ENCODE peak calls at places on chromosomes 4 and X, in ten cellular contexts. H is RWPE2, N is lower lobe of right lung, V is IMR-90, T is tibial artery, K is neural progenitor cell, P is colonic mucosa, M is lung, I is mammary epithelial cell, X is kidney. G is an unnamed sample.

GRCh38 chr4:7863911-7864681 is 75.6 kb downstream of the AFAP1 start:
- DNase-seq in H (no peak), N (no peak), V (peak), T (no peak), K (peak), P (no peak), M (no peak), I (peak), X (no peak), G (no peak)

GRCh38 chr4:109729155-109729562 is 711 bp downstream of the PLA2G12A start:
- DNase-seq in H (no peak), N (no peak), V (peak), T (no peak), K (peak), P (no peak), M (peak), I (peak), X (no peak), G (no peak)

GRCh38 chrX:130884627-130885026 is 18.4 kb downstream of the ENOX2 start:
- DNase-seq in H (no peak), N (no peak), V (no peak), T (no peak), K (no peak), P (no peak), M (no peak), I (no peak), X (no peak), G (no peak)

GRCh38 chrX:68945603-68946228 is 116.9 kb downstream of the EFNB1 start:
- DNase-seq in H (no peak), N (no peak), V (peak), T (no peak), K (no peak), P (peak), M (peak), I (no peak), X (no peak), G (peak)

GRCh38 chrX:111854778-111855490 is 21.0 kb upstream of the TRPC5OS start:
- DNase-seq in H (no peak), N (no peak), V (peak), T (no peak), K (no peak), P (no peak), M (no peak), I (peak), X (no peak), G (no peak)

GRCh38 chr4:149264093-149264733 is 551.4 kb downstream of the IQCM start:
- DNase-seq in H (no peak), N (no peak), V (peak), T (no peak), K (peak), P (peak), M (peak), I (peak), X (no peak), G (peak)

GRCh38 chr4:8221985-8222384 is 22.9 kb downstream of the SH3TC1 start:
- DNase-seq in H (no peak), N (no peak), V (no peak), T (no peak), K (no peak), P (no peak), M (no peak), I (no peak), X (peak), G (no peak)

GRCh38 chr4:142314686-142315085 is 531.4 kb downstream of the INPP4B start:
- DNase-seq in H (no peak), N (no peak), V (no peak), T (no peak), K (no peak), P (peak), M (no peak), I (no peak), X (no peak), G (no peak)

GRCh38 chrX:41781500-41781899 is 57.5 kb downstream of the GPR82 start:
- DNase-seq in H (no peak), N (no peak), V (peak), T (no peak), K (peak), P (no peak), M (no peak), I (peak), X (no peak), G (peak)

DNA sequence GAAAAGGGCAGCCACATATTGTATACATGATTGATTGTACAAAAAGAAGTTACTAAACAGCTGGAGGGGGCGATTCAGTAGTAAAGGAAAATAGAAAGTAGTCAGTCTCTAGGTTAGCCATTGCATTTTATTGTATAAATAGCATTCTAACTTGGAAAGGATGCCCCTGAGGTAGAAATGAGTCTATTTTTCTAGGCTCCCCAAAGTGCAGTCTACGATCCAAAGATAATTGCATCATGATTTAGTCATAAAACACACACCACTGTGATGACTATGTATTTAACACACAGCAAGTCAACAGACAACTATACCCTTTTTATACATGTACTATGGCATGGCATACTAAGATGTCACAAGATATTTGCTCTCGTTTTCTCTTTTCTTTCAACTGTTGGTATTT is 204.9 kb downstream of the APBB2 start:
- DNase-seq in H (no peak), N (no peak), V (peak), T (no peak), K (no peak), P (no peak), M (no peak), I (peak), X (no peak), G (no peak)
- H3K27ac ChIP-seq in H (peak), N (no peak), V (no peak), T (no peak), K (no peak), P (no peak), M (no peak), I (peak), X (no peak), G (peak)

GRCh38 chrX:151082077-151082948 is 94.1 kb upstream of the GPR50 start:
- DNase-seq in H (no peak), N (peak), V (peak), T (peak), K (peak), P (peak), M (peak), I (peak), X (peak), G (peak)
- H3K4me3 ChIP-seq in H (no peak), N (peak), V (no peak), T (peak), K (peak), P (no peak), M (no peak), I (no peak), X (peak), G (peak)

GRCh38 chrX:44954562-44954961 is 81.6 kb downstream of the KDM6A start:
- DNase-seq in H (no peak), N (no peak), V (no peak), T (no peak), K (no peak), P (no peak), M (no peak), I (no peak), X (no peak), G (no peak)
- TF ChIP-seq CTCF in H (no peak), N (no peak), V (no peak), T (no peak), K (no peak), P (no peak), M (no peak), I (no peak), X (no peak), G (no peak)

DNA sequence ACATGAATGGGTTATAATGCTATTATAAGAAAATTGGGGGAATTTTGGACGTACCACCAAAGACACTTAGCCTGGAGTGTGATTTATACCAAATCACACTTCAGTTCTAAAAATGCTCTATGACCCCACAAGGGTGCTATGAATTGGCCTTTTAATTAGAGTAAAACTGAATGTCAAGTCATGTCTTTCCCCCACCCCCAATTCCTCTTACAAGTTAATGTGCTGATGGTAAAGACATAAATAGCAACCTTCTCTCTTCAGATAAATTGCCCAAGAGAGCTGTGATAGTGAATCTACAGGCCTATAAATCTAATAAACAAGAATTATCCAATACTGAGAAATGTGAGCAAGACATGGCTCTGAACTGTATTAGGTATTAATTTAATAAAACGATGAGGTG is 78.8 kb downstream of the RNF150 start:
- DNase-seq in H (no peak), N (no peak), V (no peak), T (no peak), K (no peak), P (no peak), M (no peak), I (no peak), X (no peak), G (no peak)
- H3K27ac ChIP-seq in H (no peak), N (no peak), V (no peak), T (no peak), K (no peak), P (no peak), M (no peak), I (no peak), X (no peak), G (no peak)

GRCh38 chr4:17812801-17813200 is 2.0 kb downstream of the NCAPG start:
- DNase-seq in H (no peak), N (no peak), V (no peak), T (no peak), K (no peak), P (no peak), M (no peak), I (no peak), X (no peak), G (no peak)
- H3K4me3 ChIP-seq in H (peak), N (no peak), V (no peak), T (no peak), K (peak), P (no peak), M (no peak), I (peak), X (no peak), G (peak)

DNA sequence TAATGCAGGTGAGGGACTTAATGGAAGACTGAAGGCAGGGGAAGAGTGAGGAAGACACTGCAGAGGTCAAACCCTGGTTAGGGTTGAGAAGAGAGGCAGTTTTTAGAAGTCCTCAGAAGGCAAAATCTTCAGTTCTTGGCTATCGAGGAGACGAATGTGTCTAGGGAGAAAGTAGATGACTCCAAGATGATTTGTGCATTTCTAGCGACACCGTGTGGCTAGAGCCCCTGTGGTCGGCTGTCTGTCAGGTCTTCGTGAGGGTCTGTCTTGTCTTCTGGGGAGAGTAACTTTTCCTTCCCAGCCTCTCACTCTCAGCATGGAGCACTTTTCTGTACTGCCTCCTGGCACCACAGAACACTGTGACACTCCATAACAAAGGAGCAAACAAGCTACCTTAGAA is 458.1 kb downstream of the STIM2 start:
- DNase-seq in H (no peak), N (no peak), V (peak), T (no peak), K (peak), P (peak), M (no peak), I (peak), X (no peak), G (no peak)
- TF ChIP-seq CTCF in H (no peak), N (no peak), V (peak), T (no peak), K (peak), P (no peak), M (peak), I (peak), X (peak), G (peak)

DNA sequence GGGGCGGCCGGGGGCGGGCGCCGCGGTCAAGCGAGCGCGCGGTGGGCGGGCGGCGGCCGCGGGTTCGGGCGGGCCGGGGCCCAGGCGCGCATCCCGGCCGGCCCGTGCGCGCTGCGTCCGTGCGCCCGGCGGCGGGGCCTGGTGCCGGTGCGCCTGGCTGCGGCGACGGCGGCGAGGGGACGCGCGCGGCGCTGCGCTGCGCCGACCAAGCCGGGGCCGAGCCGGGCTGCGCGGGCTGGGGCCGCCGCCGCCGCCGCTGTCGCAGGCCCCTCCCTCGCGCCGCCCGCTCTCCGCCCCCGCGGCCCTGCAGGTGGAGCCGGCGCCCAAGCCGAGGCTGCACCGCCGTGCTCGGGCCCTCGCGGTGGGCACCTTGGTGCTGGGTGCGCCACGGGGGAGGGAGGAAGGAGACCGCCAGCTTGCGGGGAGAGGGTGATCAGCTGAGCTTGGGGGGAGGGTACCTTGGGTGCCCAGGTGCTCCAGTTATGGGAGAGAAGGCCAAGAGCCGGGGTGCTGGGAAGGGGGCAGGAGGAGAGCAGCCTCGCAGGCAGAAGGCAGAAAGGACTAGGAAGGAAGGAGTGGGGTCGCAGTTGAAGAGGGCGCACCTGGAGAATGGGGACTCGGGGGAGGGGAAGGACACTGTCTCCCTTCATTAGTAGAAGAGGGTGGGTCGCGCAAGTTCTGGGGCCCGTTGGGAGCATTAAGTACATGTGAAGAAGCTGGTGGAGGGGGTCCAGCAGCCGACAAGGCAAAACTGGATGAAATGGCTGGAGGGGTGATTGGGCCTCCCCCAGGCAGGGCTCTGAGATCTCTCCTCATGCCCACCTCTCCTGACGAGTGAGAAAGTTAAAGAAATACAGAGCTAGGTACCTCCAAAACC is at the start of gene PPP2R2C:
- DNase-seq in H (no peak), N (no peak), V (no peak), T (no peak), K (peak), P (peak), M (no peak), I (no peak), X (no peak), G (no peak)
- H3K27ac ChIP-seq in H (no peak), N (no peak), V (no peak), T (no peak), K (no peak), P (no peak), M (no peak), I (no peak), X (no peak), G (no peak)

DNA sequence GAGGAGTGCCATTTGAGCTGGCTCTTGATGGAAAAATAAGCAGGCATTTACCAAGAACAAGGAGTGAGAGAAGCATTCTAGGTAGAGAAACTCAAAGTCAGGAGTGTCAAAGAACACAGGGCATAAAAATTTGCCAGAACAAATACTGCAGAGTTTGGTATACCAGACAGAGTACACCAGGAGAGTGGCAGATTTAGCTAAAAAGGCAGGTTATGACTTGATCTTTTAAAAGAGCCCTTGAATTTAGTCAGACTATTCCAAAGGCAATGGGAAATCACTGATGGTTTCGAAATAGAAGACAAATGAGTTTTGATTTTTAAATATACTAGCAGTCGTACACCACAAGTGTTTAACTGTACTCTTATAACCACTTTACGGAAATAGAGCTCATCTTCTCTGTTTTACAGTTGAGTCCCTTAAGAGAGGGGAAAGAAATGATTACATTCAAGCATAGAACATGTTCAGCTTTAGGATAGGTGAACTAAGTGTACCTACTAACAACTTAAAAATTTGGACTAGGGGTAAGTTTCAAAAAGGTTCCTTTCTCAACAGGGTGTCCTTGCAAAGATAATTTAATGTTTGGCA is 10.2 kb downstream of the UBE2D3 start:
- DNase-seq in H (no peak), N (no peak), V (no peak), T (no peak), K (no peak), P (no peak), M (no peak), I (peak), X (no peak), G (no peak)
- H3K4me3 ChIP-seq in H (no peak), N (peak), V (no peak), T (no peak), K (no peak), P (no peak), M (no peak), I (peak), X (no peak), G (no peak)

DNA sequence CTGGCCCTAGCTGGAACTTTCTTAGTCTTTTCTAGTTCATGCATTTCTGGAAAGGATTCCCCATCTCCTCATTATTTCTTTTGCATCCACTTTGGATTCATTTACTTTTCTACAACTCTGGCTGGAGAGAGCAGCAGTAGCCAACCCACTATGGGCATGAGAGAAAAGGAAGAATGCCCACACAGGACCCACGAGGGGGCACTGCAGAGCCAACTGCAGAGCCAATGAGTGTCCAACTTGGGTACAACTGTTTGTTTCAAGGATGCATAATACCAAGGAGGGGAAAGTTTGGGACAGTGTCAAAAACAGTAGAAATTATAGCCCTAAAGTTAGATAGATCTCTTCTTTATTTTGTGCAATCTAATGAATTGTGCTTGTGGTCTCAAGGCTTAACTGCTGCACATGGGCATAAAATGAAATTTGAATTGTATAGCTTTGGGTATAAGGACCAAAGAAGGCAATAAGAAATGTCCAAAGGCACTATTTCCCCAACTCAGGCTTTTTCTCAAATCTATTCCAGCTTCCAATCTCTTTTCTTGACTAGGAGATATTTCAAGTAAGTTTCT is 230.6 kb downstream of the NSUN7 start:
- DNase-seq in H (no peak), N (no peak), V (no peak), T (no peak), K (peak), P (no peak), M (no peak), I (peak), X (no peak), G (no peak)
- TF ChIP-seq CTCF in H (peak), N (peak), V (peak), T (peak), K (peak), P (peak), M (peak), I (peak), X (peak), G (peak)

GRCh38 chr4:129514852-129515251 is 418.9 kb downstream of the C4orf33 start:
- DNase-seq in H (no peak), N (no peak), V (no peak), T (no peak), K (no peak), P (no peak), M (no peak), I (no peak), X (no peak), G (no peak)

DNA sequence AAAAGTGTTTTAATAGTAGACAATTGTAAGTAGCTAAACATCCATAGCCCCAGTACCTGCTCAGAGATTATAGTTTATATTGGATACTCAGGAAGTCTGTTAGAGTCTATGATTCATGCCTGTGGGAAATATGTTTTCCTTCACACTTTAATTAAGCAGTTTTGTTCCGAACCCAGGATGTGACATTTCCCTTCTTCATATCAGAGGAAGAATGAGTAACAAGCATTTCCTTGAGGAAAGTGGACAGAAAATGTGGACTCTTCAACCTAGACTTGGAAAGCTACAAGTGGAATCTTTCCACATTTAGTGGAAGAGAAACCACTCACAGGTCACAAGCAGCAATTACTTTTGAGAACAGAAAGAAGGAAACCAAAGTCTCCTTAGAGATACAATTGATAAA is 419.4 kb downstream of the C4orf33 start:
- DNase-seq in H (no peak), N (no peak), V (no peak), T (no peak), K (no peak), P (no peak), M (no peak), I (no peak), X (no peak), G (no peak)
- H3K27ac ChIP-seq in H (no peak), N (no peak), V (no peak), T (no peak), K (no peak), P (no peak), M (no peak), I (no peak), X (no peak), G (no peak)